ENCODE peak calls at places on chromosomes 2 and 18, in eight cellular contexts. J is MM.1S; H is AML-193; P is NCI-H1092 treated with DMSO at 0.1 percent for 48 hours; E is naive thymus-derived CD8-positive, alpha-beta T cell; X is activated CD4-positive, alpha-beta T cell treated with anti-CD3 and anti-CD28 coated beads, Interleukin-2, amount 50 U/mL, for 1 hour; W is ovary; N is A549. R is an unnamed sample.

GRCh38 chr2:119290859-119291587 is 67.4 kb downstream of the STEAP3 start:
- DNase-seq in E (no peak), X (peak), H (peak), W (peak), N (peak), J (peak), P (peak), R (peak)

GRCh38 chr2:66445781-66446177 is 10.9 kb downstream of the MEIS1 start:
- DNase-seq in W (no peak), P (no peak), H (no peak), J (no peak), N (no peak), E (no peak), X (no peak), R (no peak)

GRCh38 chr2:127807678-127808353 is 3.2 kb downstream of the WDR33 start:
- DNase-seq in N (no peak), J (no peak), E (no peak), P (no peak), H (no peak), W (no peak), X (no peak), R (no peak)

GRCh38 chr2:189685540-189686229 is 11.2 kb downstream of the ANKAR start:
- DNase-seq in E (no peak), P (no peak), X (no peak), H (peak), W (peak), J (peak), N (no peak), R (no peak)

GRCh38 chr2:75140288-75140687 is 59.0 kb downstream of the TACR1 start:
- DNase-seq in X (no peak), E (no peak), P (no peak), N (no peak), W (no peak), H (no peak), J (no peak), R (no peak)

GRCh38 chr18:10140928-10141327 is 227.1 kb downstream of the VAPA start:
- DNase-seq in H (no peak), X (no peak), N (peak), J (peak), W (no peak), P (no peak), E (no peak), R (peak)

GRCh38 chr2:18119883-18120282 is 241.4 kb downstream of the KCNS3 start:
- DNase-seq in X (no peak), H (no peak), J (no peak), E (no peak), W (no peak), N (no peak), P (peak), R (peak)

GRCh38 chr2:25197336-25198208 is 29.2 kb upstream of the POMC start:
- DNase-seq in J (no peak), N (no peak), E (no peak), X (no peak), P (no peak), H (no peak), W (no peak), R (no peak)

GRCh38 chr2:17518212-17519154 is at the start of gene RAD51AP2:
- DNase-seq in P (no peak), X (no peak), E (no peak), W (peak), J (peak), H (no peak), N (peak), R (peak)

GRCh38 chr2:72999729-73000725 is 71.5 kb downstream of the SFXN5 start:
- DNase-seq in X (no peak), H (no peak), W (no peak), E (no peak), N (no peak), J (no peak), P (no peak), R (no peak)

GRCh38 chr2:120568089-120568974 is 167.3 kb upstream of the GLI2 start:
- DNase-seq in H (no peak), N (no peak), X (no peak), P (no peak), W (no peak), E (no peak), J (no peak), R (no peak)

GRCh38 chr2:231146656-231147055 is 21.8 kb upstream of the HTR2B start:
- DNase-seq in X (no peak), W (no peak), H (no peak), J (no peak), E (no peak), P (no peak), N (no peak), R (no peak)

GRCh38 chr2:225999692-226000091 is 600.2 kb downstream of the NYAP2 start:
- DNase-seq in E (no peak), X (no peak), W (no peak), N (no peak), H (no peak), P (no peak), J (no peak), R (no peak)

GRCh38 chr2:143558665-143559064 is 429.4 kb downstream of the ARHGAP15 start:
- DNase-seq in H (peak), X (no peak), E (no peak), N (no peak), P (no peak), J (no peak), W (no peak), R (no peak)

GRCh38 chr2:6826081-6826913 is 39.4 kb downstream of the CMPK2 start:
- DNase-seq in N (peak), H (peak), J (peak), P (peak), X (peak), E (no peak), W (no peak), R (no peak)

GRCh38 chr2:38578832-38579231 is 23.9 kb downstream of the HNRNPLL start:
- DNase-seq in H (no peak), N (no peak), W (no peak), P (no peak), J (no peak), E (no peak), X (no peak), R (no peak)

GRCh38 chr2:200042102-200042735 is 86.8 kb downstream of the MAIP1 start:
- DNase-seq in N (no peak), E (no peak), H (no peak), W (no peak), J (no peak), P (no peak), X (no peak), R (no peak)

GRCh38 chr2:164697688-164698290 is 76.5 kb upstream of the GRB14 start:
- DNase-seq in P (peak), J (peak), H (peak), W (no peak), N (peak), E (no peak), X (no peak), R (no peak)

GRCh38 chr2:210899131-210899530 is 342.7 kb downstream of the CPS1 start:
- DNase-seq in N (no peak), W (no peak), H (no peak), E (no peak), X (no peak), P (no peak), J (no peak), R (no peak)

GRCh38 chr2:145931836-145932352 is 1412.0 kb upstream of the ZEB2 start:
- DNase-seq in J (no peak), X (no peak), P (no peak), N (no peak), E (no peak), W (no peak), H (no peak), R (peak)

GRCh38 chr2:170421175-170421687 is 243.3 kb downstream of the MYO3B start:
- DNase-seq in H (no peak), J (no peak), W (no peak), E (no peak), X (no peak), P (no peak), N (no peak), R (no peak)

GRCh38 chr2:164747786-164748433 is 93.7 kb downstream of the COBLL1 start:
- DNase-seq in P (no peak), N (no peak), J (no peak), X (no peak), H (no peak), E (no peak), W (no peak), R (no peak)

GRCh38 chr2:150030440-150030839 is 442.9 kb upstream of the MMADHC start:
- DNase-seq in H (no peak), N (no peak), P (no peak), J (no peak), E (no peak), W (no peak), X (no peak), R (no peak)

GRCh38 chr2:176157499-176158305 is 595 bp downstream of the HOXD3 start:
- DNase-seq in X (no peak), E (no peak), H (no peak), P (no peak), J (no peak), N (no peak), W (no peak), R (no peak)

GRCh38 chr2:222315443-222316121 is 16.8 kb upstream of the PAX3 start:
- DNase-seq in N (no peak), W (no peak), J (peak), E (no peak), P (no peak), H (no peak), X (no peak), R (no peak)

GRCh38 chr2:11667194-11667593 is 2.8 kb downstream of the NTSR2 start:
- DNase-seq in N (no peak), X (no peak), P (no peak), J (no peak), E (no peak), W (no peak), H (no peak), R (no peak)

GRCh38 chr2:142868281-142868762 is 9.1 kb upstream of the KYNU start:
- DNase-seq in N (no peak), J (no peak), H (no peak), E (no peak), X (no peak), W (no peak), P (no peak), R (no peak)

GRCh38 chr2:86507600-86507999 is 55.6 kb downstream of the CHMP3 start:
- DNase-seq in E (no peak), J (no peak), N (no peak), W (no peak), X (no peak), H (no peak), P (no peak), R (no peak)

GRCh38 chr2:200408428-200409311 is 101.2 kb downstream of the KCTD18 start:
- DNase-seq in H (no peak), N (peak), W (no peak), P (peak), X (no peak), E (no peak), J (peak), R (no peak)

GRCh38 chr18:69838620-69839411 is 108.9 kb downstream of the CD226 start:
- DNase-seq in N (peak), H (no peak), P (no peak), E (no peak), X (no peak), J (no peak), W (no peak), R (no peak)

GRCh38 chr2:241226723-241227634 is 38.5 kb downstream of the ANO7 start:
- DNase-seq in P (no peak), E (no peak), N (no peak), W (no peak), J (no peak), X (no peak), H (no peak), R (no peak)

GRCh38 chr2:148594216-148594615 is 50.3 kb upstream of the EPC2 start:
- DNase-seq in N (no peak), J (no peak), E (no peak), P (no peak), W (no peak), H (no peak), X (no peak), R (no peak)

GRCh38 chr2:189440947-189441708 is at the start of gene WDR75:
- DNase-seq in X (peak), E (peak), P (peak), J (peak), W (peak), N (peak), H (peak), R (peak)

GRCh38 chr2:70039366-70039765 is 47.9 kb upstream of the PCBP1 start:
- DNase-seq in E (no peak), N (no peak), J (no peak), P (no peak), W (no peak), X (no peak), H (no peak), R (no peak)

GRCh38 chr2:157746234-157746950 is 117.7 kb upstream of the ACVR1C start:
- DNase-seq in E (no peak), N (no peak), X (no peak), W (no peak), H (no peak), J (no peak), P (no peak), R (no peak)

GRCh38 chr18:41993151-41993550 is 38.1 kb downstream of the PIK3C3 start:
- DNase-seq in W (no peak), J (no peak), X (no peak), P (no peak), H (no peak), N (no peak), E (no peak), R (no peak)

GRCh38 chr2:80102026-80102425 is 202.5 kb downstream of the LRRTM1 start:
- DNase-seq in H (no peak), E (no peak), J (no peak), X (no peak), P (no peak), W (no peak), N (no peak), R (no peak)